ENCODE peak calls at places on chromosomes 1 and 21, in ten cellular contexts. L is A549, X is nephron progenitor cell, K is endothelial cell, A is uterus, Q is AG04449, D is omental fat pad, I is stomach, B is heart right ventricle, M is activated B cell treated with CpG ODN at 0.5 μM for 24 hours. N is an unnamed sample.

GRCh38 chr21:46129846-46130651 is 25.3 kb downstream of the FTCD start:
- DNase-seq in B (peak), I (no peak), L (no peak), D (no peak), X (no peak), K (no peak), A (no peak), Q (no peak), M (no peak), N (no peak)

GRCh38 chr1:233587958-233588799 is 25.7 kb upstream of the KCNK1 start:
- DNase-seq in M (no peak), D (no peak), A (no peak), Q (no peak), L (no peak), X (peak), K (no peak), B (peak), I (no peak), N (no peak)

GRCh38 chr1:47522890-47523811 is 85.3 kb downstream of the FOXD2 start:
- DNase-seq in M (no peak), I (no peak), L (no peak), B (no peak), A (no peak), X (no peak), K (no peak), Q (no peak), D (no peak), N (no peak)

GRCh38 chr1:6123083-6123482 is 57.0 kb downstream of the CHD5 start:
- DNase-seq in D (no peak), B (peak), L (no peak), M (no peak), X (no peak), A (no peak), Q (no peak), K (no peak), I (no peak), N (no peak)

GRCh38 chr21:42475526-42476492 is 20.2 kb downstream of the RSPH1 start:
- DNase-seq in M (no peak), D (no peak), L (no peak), B (no peak), A (no peak), I (peak), Q (no peak), X (no peak), K (no peak), N (no peak)

GRCh38 chr1:169105434-169106094 is 926 bp upstream of the ATP1B1 start:
- DNase-seq in K (peak), D (peak), A (peak), I (peak), X (peak), Q (no peak), B (peak), M (no peak), L (peak), N (no peak)

GRCh38 chr1:234669499-234669898 is 59.5 kb upstream of the IRF2BP2 start:
- DNase-seq in L (no peak), I (no peak), Q (no peak), K (no peak), D (no peak), X (no peak), M (no peak), A (no peak), B (no peak), N (no peak)

GRCh38 chr1:168709407-168709891 is 19.6 kb downstream of the DPT start:
- DNase-seq in A (peak), X (no peak), I (no peak), B (no peak), M (no peak), L (peak), K (no peak), Q (peak), D (no peak), N (peak)

GRCh38 chr21:31696424-31696823 is 35.5 kb downstream of the SCAF4 start:
- DNase-seq in Q (no peak), M (no peak), L (no peak), X (no peak), K (no peak), D (no peak), B (no peak), A (no peak), I (no peak), N (no peak)

GRCh38 chr1:113675299-113675698 is 84.0 kb downstream of the PHTF1 start:
- DNase-seq in M (no peak), I (no peak), B (no peak), X (no peak), L (no peak), K (no peak), A (no peak), D (no peak), Q (no peak), N (peak)

GRCh38 chr1:93143136-93143535 is 37.1 kb downstream of the TMED5 start:
- DNase-seq in I (no peak), X (no peak), Q (no peak), K (no peak), L (no peak), A (no peak), M (no peak), D (no peak), B (no peak), N (no peak)

GRCh38 chr1:103180660-103181059 is 72.3 kb upstream of the COL11A1 start:
- DNase-seq in B (no peak), Q (no peak), L (no peak), A (no peak), M (no peak), D (no peak), I (no peak), X (no peak), K (no peak), N (peak)

GRCh38 chr1:88088481-88088880 is 595.6 kb upstream of the PKN2 start:
- DNase-seq in M (no peak), A (no peak), K (no peak), L (no peak), B (no peak), I (no peak), Q (no peak), D (no peak), X (peak), N (no peak)

GRCh38 chr1:224707849-224708725 is 92.0 kb downstream of the CNIH3 start:
- DNase-seq in Q (peak), D (no peak), I (no peak), M (no peak), L (no peak), X (no peak), K (no peak), B (no peak), A (peak), N (peak)

GRCh38 chr1:168728452-168729404 is at the start of gene DPT:
- DNase-seq in K (no peak), A (peak), D (no peak), Q (no peak), I (no peak), L (no peak), B (peak), M (no peak), X (no peak), N (no peak)

GRCh38 chr1:93093332-93094006 is 14.4 kb downstream of the MTF2 start:
- DNase-seq in Q (no peak), D (no peak), X (no peak), M (no peak), B (no peak), A (no peak), K (no peak), L (no peak), I (no peak), N (no peak)

GRCh38 chr21:27346041-27346448 is 379.2 kb upstream of the ADAMTS5 start:
- DNase-seq in A (no peak), X (no peak), I (no peak), B (no peak), L (no peak), K (no peak), M (no peak), Q (no peak), D (no peak), N (peak)

GRCh38 chr1:205746757-205747412 is 3.1 kb downstream of the NUCKS1 start:
- DNase-seq in L (no peak), K (no peak), B (no peak), M (no peak), A (no peak), Q (no peak), I (no peak), X (no peak), D (no peak), N (no peak)

GRCh38 chr1:204331275-204331674 is 28.5 kb downstream of the PLEKHA6 start:
- DNase-seq in A (no peak), D (no peak), M (no peak), L (no peak), B (no peak), X (no peak), K (no peak), I (peak), Q (no peak), N (no peak)

GRCh38 chr1:227465256-227465655 is 98.1 kb upstream of the ZNF678 start:
- DNase-seq in K (no peak), L (no peak), M (no peak), X (no peak), Q (no peak), I (no peak), A (no peak), D (no peak), B (no peak), N (no peak)

GRCh38 chr1:4006676-4007374 is 106.8 kb upstream of the C1orf174 start:
- DNase-seq in I (no peak), B (no peak), X (no peak), K (no peak), A (no peak), M (no peak), L (no peak), Q (no peak), D (no peak), N (no peak)

GRCh38 chr1:47388548-47389238 is 27.4 kb upstream of the FOXE3 start:
- DNase-seq in X (peak), M (no peak), L (peak), A (no peak), Q (no peak), K (peak), B (peak), I (peak), D (peak), N (peak)

GRCh38 chr1:161733526-161733925 is 12.2 kb downstream of the FCRLB start:
- DNase-seq in L (no peak), Q (peak), A (no peak), X (no peak), D (no peak), I (no peak), K (no peak), M (no peak), B (no peak), N (peak)

GRCh38 chr1:212540031-212540430 is 68.5 kb upstream of the ATF3 start:
- DNase-seq in L (no peak), X (no peak), K (no peak), B (no peak), Q (no peak), A (no peak), M (no peak), D (no peak), I (no peak), N (no peak)
- TF ChIP-seq CTCF in L (no peak), X (no peak), K (no peak), B (no peak), Q (no peak), A (no peak), M (no peak), D (no peak), I (no peak), N (no peak)

GRCh38 chr1:156592910-156593732 is 1.5 kb downstream of the NAXE start:
- DNase-seq in D (no peak), A (no peak), B (no peak), I (no peak), M (no peak), L (no peak), K (no peak), Q (no peak), X (no peak), N (no peak)

GRCh38 chr1:156590326-156591180 is 1.0 kb upstream of the NAXE start:
- DNase-seq in D (no peak), A (no peak), M (no peak), I (no peak), Q (no peak), L (no peak), X (no peak), B (no peak), K (no peak), N (no peak)

GRCh38 chr1:156592158-156592909 is 758 bp downstream of the NAXE start:
- DNase-seq in A (no peak), K (no peak), I (no peak), D (no peak), L (no peak), M (no peak), X (no peak), Q (no peak), B (no peak), N (no peak)

GRCh38 chr1:156591181-156591431 is 470 bp upstream of the NAXE start:
- DNase-seq in I (no peak), L (no peak), X (no peak), A (no peak), M (no peak), B (no peak), D (no peak), K (no peak), Q (no peak), N (no peak)

GRCh38 chr1:156591432-156592157 is at the start of gene NAXE:
- DNase-seq in I (peak), L (peak), A (peak), D (no peak), Q (no peak), X (peak), B (peak), K (peak), M (peak), N (peak)
- TF ChIP-seq CTCF in I (no peak), L (no peak), A (no peak), D (no peak), Q (no peak), X (no peak), B (no peak), K (no peak), M (no peak), N (no peak)

GRCh38 chr1:148388260-148389026 is 94.7 kb downstream of the PPIAL4G start:
- DNase-seq in A (peak), L (peak), K (peak), I (peak), Q (peak), B (peak), D (peak), X (peak), M (peak), N (peak)

GRCh38 chr1:148386617-148387016 is 96.5 kb downstream of the PPIAL4G start:
- DNase-seq in B (no peak), D (no peak), M (no peak), X (no peak), A (no peak), K (no peak), Q (no peak), I (no peak), L (no peak), N (no peak)

GRCh38 chr1:148379697-148380096 is 103.4 kb downstream of the PPIAL4G start:
- DNase-seq in I (no peak), M (no peak), X (no peak), D (no peak), Q (no peak), A (no peak), B (no peak), L (no peak), K (no peak), N (no peak)

GRCh38 chr1:148385371-148386030 is 97.6 kb downstream of the PPIAL4G start:
- DNase-seq in D (no peak), X (no peak), I (no peak), M (no peak), Q (no peak), A (no peak), L (no peak), B (no peak), K (no peak), N (no peak)

GRCh38 chr1:148383966-148384365 is 99.1 kb downstream of the PPIAL4G start:
- DNase-seq in L (no peak), X (no peak), Q (no peak), I (no peak), D (no peak), A (no peak), K (no peak), B (no peak), M (no peak), N (no peak)
- TF ChIP-seq CTCF in L (no peak), X (no peak), Q (no peak), I (no peak), D (no peak), A (no peak), K (no peak), B (no peak), M (no peak), N (no peak)

DNA sequence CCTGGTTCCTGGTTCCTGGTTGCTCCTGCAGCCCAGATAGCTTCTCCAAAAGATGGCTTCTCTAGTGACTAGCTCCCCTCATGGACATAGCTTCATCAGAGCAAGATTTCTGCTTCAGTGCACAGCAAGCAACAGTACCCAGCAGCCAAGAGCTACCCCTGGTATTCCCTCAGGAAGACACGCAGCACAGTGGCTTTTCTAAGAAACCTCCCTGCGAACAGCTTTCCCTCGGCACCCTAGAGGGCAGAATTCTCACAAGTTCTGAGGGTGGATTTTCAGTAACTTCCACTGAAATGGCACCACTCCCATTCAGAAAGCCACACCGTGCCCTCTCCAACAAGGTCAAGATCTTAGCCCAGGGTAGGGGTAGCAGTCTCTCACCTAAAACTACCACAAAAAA is 128.2 kb downstream of the EIF4G3 start:
- DNase-seq in K (no peak), I (no peak), Q (no peak), L (no peak), B (no peak), X (no peak), M (no peak), D (no peak), A (no peak), N (no peak)
- TF ChIP-seq CTCF in K (no peak), I (no peak), Q (no peak), L (no peak), B (no peak), X (no peak), M (no peak), D (no peak), A (no peak), N (no peak)

GRCh38 chr1:37394574-37395464 is 79.6 kb upstream of the ZC3H12A start:
- DNase-seq in M (no peak), B (no peak), L (no peak), Q (no peak), I (no peak), D (no peak), A (no peak), K (peak), X (peak), N (no peak)
- TF ChIP-seq CTCF in M (no peak), B (no peak), L (no peak), Q (no peak), I (no peak), D (no peak), A (no peak), K (no peak), X (no peak), N (no peak)